ENCODE peak calls at places on chromosomes 1 and 21, in five cellular contexts. W is stomach, B is choroid plexus epithelial cell, A is AG09309, J is thoracic aorta. O is an unnamed sample.

GRCh38 chr1:200233393-200233792 is 176.4 kb downstream of the ZNF281 start:
- DNase-seq in B (peak), J (no peak), W (no peak), A (no peak), O (no peak)

GRCh38 chr1:162133566-162133965 is 64.1 kb downstream of the NOS1AP start:
- DNase-seq in J (no peak), B (no peak), W (no peak), A (peak), O (no peak)

GRCh38 chr21:33734326-33734725 is 92.0 kb downstream of the ITSN1 start:
- DNase-seq in J (no peak), A (peak), B (peak), W (no peak), O (no peak)

GRCh38 chr21:28308516-28308915 is 684.2 kb downstream of the LTN1 start:
- DNase-seq in J (no peak), A (no peak), W (no peak), B (no peak), O (no peak)

GRCh38 chr21:44653656-44654575 is 543 bp downstream of the KRTAP12-4 start:
- DNase-seq in A (no peak), B (no peak), J (no peak), W (no peak), O (peak)

GRCh38 chr1:223716302-223716862 is 4.0 kb downstream of the CAPN2 start:
- DNase-seq in B (no peak), W (no peak), J (no peak), A (no peak), O (no peak)

GRCh38 chr1:54965624-54966340 is 14.6 kb upstream of the TMEM61 start:
- DNase-seq in A (no peak), J (no peak), W (peak), B (peak), O (no peak)

GRCh38 chr1:35533596-35533995 is 23.6 kb downstream of the KIAA0319L start:
- DNase-seq in J (no peak), W (no peak), A (no peak), B (no peak), O (no peak)

GRCh38 chr1:35499652-35500176 is 57.5 kb downstream of the KIAA0319L start:
- DNase-seq in B (no peak), A (no peak), W (peak), J (no peak), O (no peak)

GRCh38 chr21:46474365-46474764 is 15.7 kb downstream of the DIP2A start:
- DNase-seq in W (no peak), J (no peak), B (no peak), A (no peak), O (no peak)

GRCh38 chr1:212254853-212255363 is 30.3 kb upstream of the PPP2R5A start:
- DNase-seq in B (no peak), W (no peak), J (no peak), A (no peak), O (peak)

GRCh38 chr1:7826363-7826762 is 26.5 kb downstream of the UTS2 start:
- DNase-seq in B (no peak), W (no peak), J (no peak), A (no peak), O (no peak)

GRCh38 chr1:216457356-216457755 is 34.1 kb upstream of the USH2A start:
- DNase-seq in B (peak), W (no peak), J (no peak), A (no peak), O (no peak)

GRCh38 chr1:156172696-156173470 is 19.5 kb downstream of the SEMA4A start:
- DNase-seq in W (no peak), A (no peak), B (no peak), J (no peak), O (no peak)

GRCh38 chr1:53121319-53122172 is 20.9 kb downstream of the SLC1A7 start:
- DNase-seq in B (peak), A (no peak), W (peak), J (no peak), O (no peak)

GRCh38 chr1:39132505-39133339 is 71.8 kb upstream of the MACF1 start:
- DNase-seq in A (no peak), J (peak), B (peak), W (peak), O (no peak)
- TF ChIP-seq CTCF in A (no peak), J (peak), B (peak), W (no peak), O (peak)

GRCh38 chr1:2104621-2105427 is 54.6 kb downstream of the PRKCZ start:
- DNase-seq in B (no peak), W (no peak), A (no peak), J (no peak), O (no peak)
- TF ChIP-seq CTCF in B (no peak), W (no peak), A (no peak), J (no peak), O (no peak)

DNA sequence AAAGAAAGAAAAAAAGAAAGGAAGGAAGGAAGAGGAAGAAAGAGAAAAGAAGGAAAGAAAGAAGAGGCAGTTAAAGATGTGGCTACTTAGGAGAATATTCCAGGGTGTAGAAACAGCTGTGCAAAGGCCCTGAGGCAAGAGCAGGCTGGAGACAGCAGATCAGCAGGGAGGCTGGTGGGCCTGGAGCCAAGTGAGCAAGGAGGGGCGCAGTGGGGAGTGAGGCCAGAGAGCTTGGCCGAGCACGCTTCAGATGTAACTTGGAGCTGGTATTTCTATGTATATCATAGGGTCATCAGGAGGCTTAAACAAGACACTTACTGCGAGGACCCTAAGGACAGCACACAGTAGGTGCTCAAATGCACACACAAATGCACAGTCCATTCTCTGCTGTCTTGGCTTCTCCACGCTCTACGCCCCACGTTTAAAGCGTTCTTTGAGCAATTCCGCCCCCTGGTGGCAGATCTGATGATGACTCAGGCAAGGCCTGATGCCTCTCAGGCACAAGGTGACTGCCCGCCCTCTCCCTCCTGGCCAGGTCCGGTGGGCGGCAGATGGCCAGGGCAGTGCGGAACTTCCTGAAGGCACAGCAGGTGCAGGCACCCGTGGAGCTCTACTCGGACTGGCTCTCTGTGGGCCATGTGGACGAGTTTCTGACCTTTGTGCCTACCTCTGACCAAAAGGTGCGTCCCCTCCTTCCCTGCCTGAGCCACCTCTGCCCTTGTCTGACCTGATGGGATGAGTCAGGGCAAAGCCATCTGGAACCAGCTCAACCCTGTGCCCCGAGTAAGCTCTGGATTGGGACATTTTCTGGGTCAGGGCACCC is 11.9 kb upstream of the PADI3 start:
- DNase-seq in B (peak), A (no peak), J (peak), W (peak), O (peak)
- TF ChIP-seq CTCF in B (peak), A (peak), J (peak), W (no peak), O (peak)

GRCh38 chr1:237736372-237737029 is 154.2 kb downstream of the ZP4 start:
- DNase-seq in B (no peak), J (no peak), A (no peak), W (no peak), O (no peak)
- TF ChIP-seq CTCF in B (no peak), J (no peak), A (no peak), W (no peak), O (no peak)

GRCh38 chr1:226337294-226337870 is 28.4 kb upstream of the LIN9 start:
- DNase-seq in B (no peak), J (no peak), W (no peak), A (no peak), O (no peak)

GRCh38 chr1:226344441-226345120 is 35.6 kb upstream of the LIN9 start:
- DNase-seq in W (no peak), A (no peak), B (no peak), J (no peak), O (no peak)

DNA sequence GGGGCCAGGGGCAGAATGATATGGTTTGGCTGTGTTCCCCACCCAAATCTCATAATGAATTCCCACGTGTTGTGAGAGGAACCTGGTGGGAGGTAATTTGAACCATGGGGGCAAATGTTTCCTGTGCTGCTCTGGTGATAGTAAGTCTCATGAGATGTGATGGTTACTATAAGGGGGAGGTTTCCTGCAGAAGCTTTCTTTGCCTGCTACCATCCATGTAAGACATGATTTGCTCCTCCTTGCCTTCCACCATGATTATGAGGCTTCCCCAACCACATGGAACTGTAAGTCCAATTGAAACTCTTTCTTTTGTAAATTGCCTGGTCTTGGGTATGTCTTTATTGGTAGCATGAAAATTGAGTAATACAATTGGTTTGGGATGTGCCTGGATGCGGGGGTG is 33.7 kb upstream of the LIN9 start:
- DNase-seq in W (no peak), J (no peak), B (no peak), A (no peak), O (no peak)
- TF ChIP-seq CTCF in W (no peak), J (no peak), B (no peak), A (no peak), O (no peak)

GRCh38 chr1:15640667-15641066 is 23.4 kb downstream of the DDI2 start:
- DNase-seq in W (no peak), B (no peak), J (no peak), A (no peak), O (no peak)

GRCh38 chr1:15639262-15639661 is 22.0 kb downstream of the DDI2 start:
- DNase-seq in A (no peak), W (no peak), B (no peak), J (no peak), O (no peak)

GRCh38 chr1:15633756-15634420 is 16.6 kb downstream of the DDI2 start:
- DNase-seq in W (no peak), A (no peak), J (no peak), B (no peak), O (no peak)

GRCh38 chr1:15636436-15636835 is 19.2 kb downstream of the DDI2 start:
- DNase-seq in J (no peak), B (no peak), W (no peak), A (no peak), O (no peak)

DNA sequence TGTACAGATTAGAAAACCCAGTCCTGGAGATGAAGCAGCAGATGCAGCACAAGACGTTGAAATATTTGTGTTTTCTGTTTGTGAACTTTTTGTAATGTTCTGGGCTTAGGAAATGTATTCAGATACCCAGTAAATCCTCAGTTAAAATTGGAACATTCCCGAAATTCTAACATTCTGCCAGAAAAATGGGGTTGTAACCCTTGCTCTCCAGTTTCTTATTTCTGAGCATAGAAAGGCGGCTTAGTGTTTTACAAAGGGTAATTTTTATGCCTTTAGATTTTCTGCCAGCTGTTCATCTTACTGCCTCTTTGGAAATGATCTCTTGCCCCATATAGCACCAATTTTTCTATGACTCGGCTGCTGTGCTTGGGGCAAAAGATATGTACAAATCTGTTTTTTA is 20.6 kb downstream of the DDI2 start:
- DNase-seq in A (no peak), B (no peak), J (no peak), W (no peak), O (no peak)
- TF ChIP-seq CTCF in A (no peak), B (no peak), J (no peak), W (no peak), O (no peak)

GRCh38 chr1:214551436-214552173 is at the start of gene PTPN14:
- DNase-seq in J (peak), A (peak), W (peak), B (peak), O (peak)
- TF ChIP-seq CTCF in J (no peak), A (peak), W (no peak), B (peak), O (peak)

O was measured in osteocyte.